ENCODE peak calls at places on chromosomes 1 and 21, in four cellular contexts. T is IMR-90, P is H9, Y is mesenchymal stem cell. X is an unnamed sample. For H3K4me1, the result is how much of the 10 kb centered on the place peaks cover.

GRCh38 chr1:8661185-8662110 is 156.0 kb downstream of the RERE start:
- DNase-seq in T (peak), P (no peak), Y (peak), X (no peak)

GRCh38 chr21:41953249-41953830 is 478 bp downstream of the C2CD2 start:
- DNase-seq in T (no peak), P (no peak), Y (peak), X (no peak)

GRCh38 chr1:67347688-67348472 is 40.2 kb downstream of the IL12RB2 start:
- DNase-seq in T (peak), P (peak), Y (peak), X (peak)

GRCh38 chr1:216464489-216464888 is 41.2 kb upstream of the USH2A start:
- DNase-seq in T (peak), P (no peak), Y (peak), X (peak)

GRCh38 chr1:108016451-108016920 is 51.5 kb upstream of the VAV3 start:
- DNase-seq in T (no peak), P (no peak), Y (peak), X (peak)

GRCh38 chr21:41580758-41581554 is 73.0 kb upstream of the TMPRSS2 start:
- DNase-seq in T (no peak), P (no peak), Y (no peak), X (no peak)

GRCh38 chr1:85708826-85709222 is 591 bp upstream of the ZNHIT6 start:
- DNase-seq in T (no peak), P (no peak), Y (no peak), X (no peak)

GRCh38 chr1:233340031-233340555 is 12.6 kb downstream of the MAP3K21 start:
- DNase-seq in T (no peak), P (no peak), Y (no peak), X (no peak)

GRCh38 chr1:5928714-5929400 is 63.4 kb downstream of the NPHP4 start:
- DNase-seq in T (no peak), P (no peak), Y (no peak), X (no peak)

GRCh38 chr1:68197891-68198290 is 34.4 kb downstream of the WLS start:
- DNase-seq in T (peak), P (no peak), Y (peak), X (no peak)

GRCh38 chr21:14267071-14267470 is 51.1 kb downstream of the RBM11 start:
- DNase-seq in T (no peak), P (no peak), Y (no peak), X (no peak)

GRCh38 chr1:107433635-107434378 is 293.0 kb downstream of the NTNG1 start:
- DNase-seq in T (no peak), P (no peak), Y (no peak), X (no peak)

GRCh38 chr1:165444897-165445370 is at the start of gene RXRG:
- DNase-seq in T (peak), P (peak), Y (peak), X (peak)

GRCh38 chr1:192943108-192943507 is 116.1 kb downstream of the UCHL5 start:
- DNase-seq in T (peak), P (no peak), Y (peak), X (no peak)

GRCh38 chr1:153791856-153792253 is 16.6 kb downstream of the SLC27A3 start:
- DNase-seq in T (peak), P (peak), Y (peak), X (peak)

GRCh38 chr21:37032877-37033471 is 26.5 kb downstream of the RIPPLY3 start:
- DNase-seq in T (peak), P (no peak), Y (peak), X (peak)

GRCh38 chr1:101022294-101022693 is 3.3 kb downstream of the DPH5 start:
- DNase-seq in T (peak), P (no peak), Y (peak), X (no peak)

GRCh38 chr21:32331444-32332305 is 33.0 kb downstream of the MRAP start:
- DNase-seq in T (no peak), P (no peak), Y (no peak), X (no peak)

GRCh38 chr1:214989341-214989740 is 93.2 kb upstream of the KCNK2 start:
- DNase-seq in T (peak), P (no peak), Y (no peak), X (no peak)

GRCh38 chr1:29380532-29380931 is 144.2 kb downstream of the PTPRU start:
- DNase-seq in T (peak), P (no peak), Y (no peak), X (no peak)

GRCh38 chr1:222095606-222096475 is 354.0 kb upstream of the DUSP10 start:
- DNase-seq in T (no peak), P (peak), Y (peak), X (peak)

GRCh38 chr1:180948846-180949615 is 36.3 kb downstream of the KIAA1614 start:
- DNase-seq in T (no peak), P (no peak), Y (no peak), X (no peak)

GRCh38 chr1:204323887-204324286 is 35.8 kb downstream of the PLEKHA6 start:
- DNase-seq in T (peak), P (no peak), Y (peak), X (no peak)

GRCh38 chr21:26449161-26449560 is 123.9 kb downstream of the CYYR1 start:
- DNase-seq in T (peak), P (no peak), Y (peak), X (no peak)

GRCh38 chr1:167803358-167804217 is 81.8 kb downstream of the MPZL1 start:
- DNase-seq in T (peak), P (peak), Y (peak), X (peak)

GRCh38 chr1:235023197-235024044 is 105.2 kb downstream of the TOMM20 start:
- DNase-seq in T (no peak), P (no peak), Y (no peak), X (no peak)

GRCh38 chr1:185895208-185895900 is 161.2 kb downstream of the HMCN1 start:
- DNase-seq in T (no peak), P (no peak), Y (no peak), X (no peak)
- H3K14ac ChIP-seq in T (no peak), P (no peak), Y (no peak), X (no peak)

GRCh38 chr1:198936371-198937083 is 297.7 kb downstream of the PTPRC start:
- DNase-seq in T (peak), P (no peak), Y (peak), X (no peak)
- H2AFZ ChIP-seq in T (no peak), P (no peak), Y (no peak), X (no peak)

DNA sequence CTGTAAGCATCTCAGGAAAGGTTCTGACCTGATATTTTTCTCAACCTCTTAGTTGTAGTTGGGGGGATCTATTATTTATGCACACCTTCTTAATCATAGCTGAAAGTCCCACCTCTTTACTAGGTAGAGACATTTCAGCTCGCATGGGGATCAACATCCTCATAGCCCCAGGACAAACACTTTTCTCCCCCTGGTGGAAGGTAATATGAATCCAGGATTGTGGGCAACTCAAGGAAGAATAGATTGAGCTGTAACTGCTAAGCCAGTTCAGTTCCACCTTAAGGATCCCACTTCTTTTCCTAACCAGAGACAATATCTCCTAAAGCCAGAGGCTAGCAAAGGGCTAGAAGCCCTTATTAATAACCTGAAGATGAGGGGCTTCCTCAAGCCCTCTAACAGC is 25.4 kb upstream of the SMYD3 start:
- DNase-seq in T (peak), P (no peak), Y (no peak), X (no peak)
- H3K4me1 ChIP-seq in T (under half), P (under half), Y (under half), X (under half)

GRCh38 chr1:20696397-20697333 is 21.1 kb downstream of the KIF17 start:
- DNase-seq in T (peak), P (peak), Y (peak), X (peak)
- H3K14ac ChIP-seq in T (peak), P (no peak), Y (no peak), X (peak)

DNA sequence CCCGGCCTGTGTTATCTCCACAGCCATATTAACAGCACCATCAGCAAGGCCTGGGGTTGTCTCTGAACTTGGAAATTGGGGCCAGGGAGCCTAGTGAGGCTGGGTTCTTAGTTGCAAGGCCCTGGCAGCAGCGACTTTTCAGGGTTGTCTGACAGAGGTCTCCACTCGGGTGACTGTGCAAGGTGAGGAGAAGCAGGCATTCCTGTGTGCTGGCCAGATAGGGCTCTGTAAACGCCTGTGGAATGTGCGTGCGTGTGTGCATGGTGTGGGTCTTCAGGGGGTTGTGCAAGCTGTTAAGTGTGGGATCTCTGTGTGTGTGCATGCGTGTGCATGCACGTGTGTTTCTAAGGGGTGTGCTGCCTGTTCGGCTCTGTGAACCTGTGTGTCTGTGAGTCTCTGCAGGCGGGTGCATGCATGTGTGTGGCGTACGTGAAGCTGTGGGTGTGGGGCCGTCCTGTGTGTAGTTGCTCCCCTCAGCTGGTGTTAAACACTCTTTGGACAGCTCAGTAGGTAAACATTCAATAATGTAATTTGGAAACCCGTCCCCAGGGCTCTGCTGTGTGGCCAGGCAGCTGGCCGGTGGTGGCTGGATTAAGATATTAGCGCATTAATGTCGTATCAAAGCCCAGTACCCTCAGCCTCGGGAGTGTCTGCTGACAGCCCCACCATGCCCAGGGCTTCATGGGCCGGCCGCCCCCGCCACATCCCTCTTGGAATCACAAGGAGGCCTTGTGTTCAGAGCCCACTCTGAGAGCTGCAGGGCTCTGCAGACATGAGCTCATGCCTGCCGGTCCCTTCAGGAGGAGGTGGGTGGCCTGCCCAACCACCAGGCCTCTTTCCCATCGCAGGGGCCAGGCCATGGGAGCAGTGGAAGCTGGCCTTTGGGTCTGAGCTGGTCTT is 189.9 kb downstream of the FOXD2 start:
- DNase-seq in T (no peak), P (peak), Y (no peak), X (no peak)
- H2AFZ ChIP-seq in T (peak), P (no peak), Y (no peak), X (no peak)